ENCODE peak calls at places on chromosomes 4 and X, in five cellular contexts. One of them, this sample, is unnamed.

GRCh38 chr4:64870558-64870957 is 461.3 kb upstream of the TECRL start:
- DNase-seq in tibial artery: no peak
- DNase-seq in uterus: no peak
- DNase-seq in adrenal gland: no peak
- DNase-seq in fibroblast of lung: no peak
- DNase-seq in this sample: no peak

GRCh38 chr4:38177035-38177791 is 217.0 kb downstream of the PTTG2 start:
- DNase-seq in fibroblast of lung: peak
- DNase-seq in adrenal gland: peak
- DNase-seq in tibial artery: no peak
- DNase-seq in uterus: no peak
- DNase-seq in this sample: peak

GRCh38 chr4:3257125-3257690 is 8.2 kb downstream of the MSANTD1 start:
- DNase-seq in tibial artery: peak
- DNase-seq in adrenal gland: no peak
- DNase-seq in fibroblast of lung: no peak
- DNase-seq in uterus: no peak
- DNase-seq in this sample: no peak

GRCh38 chr4:80538276-80538926 is 202.9 kb downstream of the CFAP299 start:
- DNase-seq in fibroblast of lung: peak
- DNase-seq in tibial artery: no peak
- DNase-seq in adrenal gland: no peak
- DNase-seq in uterus: no peak
- DNase-seq in this sample: no peak

GRCh38 chr4:26161030-26161824 is 159.6 kb upstream of the RBPJ start:
- DNase-seq in adrenal gland: no peak
- DNase-seq in tibial artery: no peak
- DNase-seq in uterus: no peak
- DNase-seq in fibroblast of lung: peak
- DNase-seq in this sample: no peak

GRCh38 chrX:37785569-37785968 is 5.7 kb downstream of the CYBB start:
- DNase-seq in adrenal gland: peak
- DNase-seq in fibroblast of lung: no peak
- DNase-seq in uterus: no peak
- DNase-seq in tibial artery: no peak
- DNase-seq in this sample: no peak

GRCh38 chrX:115642895-115643530 is 82.0 kb downstream of the PLS3 start:
- DNase-seq in tibial artery: no peak
- DNase-seq in fibroblast of lung: peak
- DNase-seq in adrenal gland: peak
- DNase-seq in uterus: peak
- DNase-seq in this sample: peak

GRCh38 chr4:81052119-81053068 is 21.9 kb downstream of the BMP3 start:
- DNase-seq in tibial artery: no peak
- DNase-seq in uterus: no peak
- DNase-seq in fibroblast of lung: peak
- DNase-seq in adrenal gland: peak
- DNase-seq in this sample: peak

GRCh38 chrX:7170903-7171302 is 22.9 kb upstream of the PUDP start:
- DNase-seq in adrenal gland: no peak
- DNase-seq in uterus: no peak
- DNase-seq in tibial artery: no peak
- DNase-seq in fibroblast of lung: peak
- DNase-seq in this sample: peak

GRCh38 chr4:29390921-29391320 is 1329.2 kb upstream of the PCDH7 start:
- DNase-seq in fibroblast of lung: no peak
- DNase-seq in uterus: no peak
- DNase-seq in tibial artery: no peak
- DNase-seq in adrenal gland: no peak
- DNase-seq in this sample: no peak

GRCh38 chrX:38774249-38774648 is 27.0 kb upstream of the MID1IP1 start:
- DNase-seq in adrenal gland: no peak
- DNase-seq in fibroblast of lung: no peak
- DNase-seq in uterus: no peak
- DNase-seq in tibial artery: no peak
- DNase-seq in this sample: no peak

GRCh38 chr4:81698536-81698935 is 226.8 kb upstream of the RASGEF1B start:
- DNase-seq in fibroblast of lung: no peak
- DNase-seq in tibial artery: no peak
- DNase-seq in adrenal gland: no peak
- DNase-seq in uterus: no peak
- DNase-seq in this sample: no peak

GRCh38 chr4:30757357-30757756 is 37.2 kb downstream of the PCDH7 start:
- DNase-seq in adrenal gland: no peak
- DNase-seq in tibial artery: no peak
- DNase-seq in fibroblast of lung: peak
- DNase-seq in uterus: no peak
- DNase-seq in this sample: peak

GRCh38 chr4:187612211-187612780 is 383.3 kb upstream of the ZFP42 start:
- DNase-seq in uterus: no peak
- DNase-seq in adrenal gland: no peak
- DNase-seq in fibroblast of lung: peak
- DNase-seq in tibial artery: no peak
- DNase-seq in this sample: peak

GRCh38 chrX:84188320-84188834 is 378 bp upstream of the RPS6KA6 start:
- DNase-seq in tibial artery: peak
- DNase-seq in fibroblast of lung: peak
- DNase-seq in uterus: peak
- DNase-seq in adrenal gland: peak
- DNase-seq in this sample: peak

GRCh38 chr4:41692717-41693345 is 55.7 kb downstream of the PHOX2B start:
- DNase-seq in uterus: peak
- DNase-seq in fibroblast of lung: peak
- DNase-seq in tibial artery: no peak
- DNase-seq in adrenal gland: peak
- DNase-seq in this sample: peak

GRCh38 chr4:42392436-42392835 is 4.9 kb upstream of the SHISA3 start:
- DNase-seq in adrenal gland: no peak
- DNase-seq in tibial artery: no peak
- DNase-seq in uterus: no peak
- DNase-seq in fibroblast of lung: no peak
- DNase-seq in this sample: no peak

GRCh38 chr4:47474799-47475198 is 10.3 kb upstream of the ATP10D start:
- DNase-seq in tibial artery: no peak
- DNase-seq in uterus: no peak
- DNase-seq in adrenal gland: no peak
- DNase-seq in fibroblast of lung: no peak
- DNase-seq in this sample: no peak

GRCh38 chr4:828641-829271 is 2.8 kb upstream of the CPLX1 start:
- DNase-seq in adrenal gland: peak
- DNase-seq in fibroblast of lung: no peak
- DNase-seq in tibial artery: peak
- DNase-seq in uterus: no peak
- DNase-seq in this sample: no peak

GRCh38 chrX:12955882-12956703 is 18.8 kb upstream of the TMSB4X start:
- DNase-seq in tibial artery: peak
- DNase-seq in uterus: peak
- DNase-seq in fibroblast of lung: peak
- DNase-seq in adrenal gland: peak
- DNase-seq in this sample: peak

GRCh38 chr4:130233377-130234047 is 1137.6 kb downstream of the C4orf33 start:
- DNase-seq in uterus: no peak
- DNase-seq in tibial artery: no peak
- DNase-seq in fibroblast of lung: peak
- DNase-seq in adrenal gland: no peak
- DNase-seq in this sample: no peak

GRCh38 chr4:87108142-87108546 is 112.3 kb downstream of the KLHL8 start:
- DNase-seq in fibroblast of lung: peak
- DNase-seq in adrenal gland: peak
- DNase-seq in tibial artery: peak
- DNase-seq in uterus: peak
- DNase-seq in this sample: peak

GRCh38 chr4:117796677-117797076 is 237.6 kb upstream of the NDST3 start:
- DNase-seq in fibroblast of lung: no peak
- DNase-seq in adrenal gland: no peak
- DNase-seq in tibial artery: no peak
- DNase-seq in uterus: no peak
- DNase-seq in this sample: no peak

GRCh38 chrX:150906694-150907093 is 8.2 kb upstream of the CD99L2 start:
- DNase-seq in fibroblast of lung: no peak
- DNase-seq in adrenal gland: no peak
- DNase-seq in tibial artery: no peak
- DNase-seq in uterus: no peak
- DNase-seq in this sample: no peak

GRCh38 chrX:150899191-150899757 is 806 bp upstream of the CD99L2 start:
- DNase-seq in tibial artery: peak
- DNase-seq in uterus: peak
- DNase-seq in adrenal gland: peak
- DNase-seq in fibroblast of lung: peak
- DNase-seq in this sample: peak

GRCh38 chrX:150902434-150903109 is 4.1 kb upstream of the CD99L2 start:
- DNase-seq in adrenal gland: no peak
- DNase-seq in fibroblast of lung: no peak
- DNase-seq in tibial artery: no peak
- DNase-seq in uterus: no peak
- DNase-seq in this sample: no peak

GRCh38 chrX:150905293-150905692 is 6.8 kb upstream of the CD99L2 start:
- DNase-seq in tibial artery: no peak
- DNase-seq in fibroblast of lung: no peak
- DNase-seq in uterus: no peak
- DNase-seq in adrenal gland: no peak
- DNase-seq in this sample: no peak

GRCh38 chrX:150903110-150903508 is 4.6 kb upstream of the CD99L2 start:
- DNase-seq in uterus: no peak
- DNase-seq in tibial artery: no peak
- DNase-seq in fibroblast of lung: no peak
- DNase-seq in adrenal gland: no peak
- DNase-seq in this sample: no peak
- H3K4me3 ChIP-seq in uterus: no peak
- H3K4me3 ChIP-seq in tibial artery: no peak
- H3K4me3 ChIP-seq in fibroblast of lung: no peak
- H3K4me3 ChIP-seq in adrenal gland: no peak
- H3K4me3 ChIP-seq in this sample: no peak

GRCh38 chr4:84264652-84265051 is 234.4 kb downstream of the NKX6-1 start:
- DNase-seq in uterus: no peak
- DNase-seq in fibroblast of lung: no peak
- DNase-seq in tibial artery: no peak
- DNase-seq in adrenal gland: no peak
- DNase-seq in this sample: no peak

GRCh38 chr4:84260495-84260894 is 238.6 kb downstream of the NKX6-1 start:
- DNase-seq in tibial artery: no peak
- DNase-seq in fibroblast of lung: no peak
- DNase-seq in adrenal gland: no peak
- DNase-seq in uterus: no peak
- DNase-seq in this sample: no peak

GRCh38 chr4:84254537-84254936 is 244.6 kb downstream of the NKX6-1 start:
- DNase-seq in fibroblast of lung: no peak
- DNase-seq in adrenal gland: no peak
- DNase-seq in tibial artery: no peak
- DNase-seq in uterus: no peak
- DNase-seq in this sample: no peak

GRCh38 chr4:84263415-84263814 is 235.7 kb downstream of the NKX6-1 start:
- DNase-seq in tibial artery: no peak
- DNase-seq in fibroblast of lung: no peak
- DNase-seq in adrenal gland: no peak
- DNase-seq in uterus: no peak
- DNase-seq in this sample: no peak

DNA sequence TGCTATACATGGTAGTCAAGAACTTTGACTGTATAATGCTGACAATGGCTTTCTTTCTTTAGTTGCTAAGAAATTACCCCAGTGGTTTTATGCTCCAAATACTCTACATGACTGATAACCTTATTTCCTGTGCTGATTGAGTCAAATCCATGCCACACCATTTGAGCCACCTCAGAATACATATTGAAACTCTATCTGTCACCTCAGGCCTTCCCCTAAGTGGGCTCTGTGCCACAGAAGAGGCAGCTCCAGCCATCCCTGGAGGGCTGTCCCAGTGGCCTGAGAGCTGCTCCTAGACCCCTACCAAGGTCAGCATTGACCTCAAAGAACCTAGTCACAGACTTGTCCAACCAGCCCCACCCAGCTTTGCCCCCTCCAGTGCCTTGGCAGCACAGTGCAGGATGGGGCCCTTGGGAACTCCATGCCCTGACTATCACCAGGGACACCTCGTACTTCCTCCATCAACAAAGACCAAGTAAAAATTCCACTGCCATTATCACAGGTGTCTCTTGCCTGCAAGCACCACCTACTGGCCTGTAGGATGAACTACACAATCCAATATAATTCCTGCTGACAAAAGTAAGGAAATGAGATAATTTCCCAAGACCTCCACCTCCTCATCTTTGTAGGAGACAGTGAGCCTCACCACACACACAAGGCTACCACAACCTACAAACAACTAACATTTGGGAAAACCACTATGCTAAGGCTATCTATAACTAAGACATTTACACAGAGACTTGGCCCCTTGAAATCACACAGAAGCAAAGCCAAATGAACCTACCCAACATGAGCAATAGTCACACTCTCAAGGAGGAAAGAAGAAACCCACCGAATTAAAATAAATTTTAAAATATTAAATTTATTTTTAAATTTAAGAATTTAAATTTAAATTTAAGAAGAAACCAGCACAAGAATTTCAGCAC is 239.9 kb downstream of the NKX6-1 start:
- DNase-seq in adrenal gland: peak
- DNase-seq in tibial artery: no peak
- DNase-seq in fibroblast of lung: peak
- DNase-seq in uterus: no peak
- DNase-seq in this sample: peak
- TF ChIP-seq CTCF in adrenal gland: peak
- TF ChIP-seq CTCF in tibial artery: no peak
- TF ChIP-seq CTCF in fibroblast of lung: peak
- TF ChIP-seq CTCF in uterus: no peak
- TF ChIP-seq CTCF in this sample: peak

GRCh38 chr4:36255575-36255974 is 11.3 kb upstream of the ARAP2 start:
- DNase-seq in uterus: no peak
- DNase-seq in adrenal gland: peak
- DNase-seq in tibial artery: no peak
- DNase-seq in fibroblast of lung: no peak
- DNase-seq in this sample: no peak
- H3K4me3 ChIP-seq in uterus: no peak
- H3K4me3 ChIP-seq in adrenal gland: no peak
- H3K4me3 ChIP-seq in tibial artery: no peak
- H3K4me3 ChIP-seq in fibroblast of lung: no peak
- H3K4me3 ChIP-seq in this sample: no peak

DNA sequence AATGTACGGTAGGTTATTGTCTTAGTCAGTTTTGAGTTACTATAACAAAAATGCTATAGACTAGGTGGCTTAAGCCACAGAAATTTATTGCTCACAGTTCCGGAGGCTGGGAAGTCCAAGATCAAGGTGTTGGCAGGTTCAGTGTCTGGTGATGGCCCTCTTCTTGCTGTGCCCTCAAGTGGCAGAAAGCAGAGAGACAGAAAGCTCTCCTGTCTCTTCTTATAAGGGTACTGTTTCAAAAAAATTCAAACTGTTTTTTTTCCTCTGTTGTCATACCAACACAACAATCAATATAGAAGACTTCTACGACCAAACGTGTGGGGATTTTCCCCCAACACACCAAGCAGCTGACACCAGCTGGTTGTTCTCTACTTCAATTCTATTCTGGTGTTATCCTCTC is 53.4 kb downstream of the ADGRG4 start:
- DNase-seq in tibial artery: no peak
- DNase-seq in fibroblast of lung: no peak
- DNase-seq in adrenal gland: no peak
- DNase-seq in uterus: no peak
- DNase-seq in this sample: no peak
- TF ChIP-seq CTCF in tibial artery: no peak
- TF ChIP-seq CTCF in fibroblast of lung: no peak
- TF ChIP-seq CTCF in adrenal gland: no peak
- TF ChIP-seq CTCF in uterus: no peak
- TF ChIP-seq CTCF in this sample: no peak

GRCh38 chr4:104489731-104490095 is 5.0 kb downstream of the CXXC4 start:
- DNase-seq in fibroblast of lung: no peak
- DNase-seq in tibial artery: no peak
- DNase-seq in adrenal gland: no peak
- DNase-seq in uterus: no peak
- DNase-seq in this sample: no peak
- H3K4me3 ChIP-seq in fibroblast of lung: no peak
- H3K4me3 ChIP-seq in tibial artery: no peak
- H3K4me3 ChIP-seq in adrenal gland: no peak
- H3K4me3 ChIP-seq in uterus: no peak
- H3K4me3 ChIP-seq in this sample: no peak

This sample was measured in fibroblast of villous mesenchyme.